ENCODE peak calls at places on chromosomes 5 and 9, in five cellular contexts. F is heart left ventricle; M is CD4-positive, alpha-beta T cell; N is sigmoid colon; A is spleen. P is an unnamed sample.

GRCh38 chr9:126615251-126615790 is 1.6 kb downstream of the LMX1B start:
- DNase-seq in N (no peak), F (peak; percentile 50), A (no peak), M (no peak), P (no peak)

GRCh38 chr9:129361196-129361595 is 183.1 kb upstream of the IER5L start:
- DNase-seq in M (no peak), A (no peak), N (no peak), F (no peak), P (no peak)

GRCh38 chr9:138053321-138053868 is 175.8 kb downstream of the CACNA1B start:
- DNase-seq in N (no peak), F (no peak), A (peak; percentile 38), M (no peak), P (peak; percentile 32)

GRCh38 chr5:9170026-9170425 is 375.8 kb downstream of the SEMA5A start:
- DNase-seq in F (no peak), A (no peak), N (no peak), M (no peak), P (no peak)

GRCh38 chr5:138721979-138722378 is 31.2 kb upstream of the CTNNA1 start:
- DNase-seq in F (no peak), M (no peak), N (no peak), A (no peak), P (no peak)

GRCh38 chr5:131139321-131139720 is 25.7 kb downstream of the HINT1 start:
- DNase-seq in N (no peak), M (no peak), A (no peak), F (no peak), P (no peak)

GRCh38 chr5:57937501-57937900 is 454.9 kb upstream of the ACTBL2 start:
- DNase-seq in M (no peak), F (no peak), N (no peak), A (no peak), P (no peak)

GRCh38 chr9:9318959-9319505 is 1293.8 kb downstream of the PTPRD start:
- DNase-seq in A (no peak), N (no peak), F (no peak), M (no peak), P (no peak)

GRCh38 chr5:139457653-139458306 is 4.8 kb downstream of the ECSCR start:
- DNase-seq in N (peak; percentile 29), F (no peak), M (no peak), A (peak; percentile 44), P (no peak)

GRCh38 chr9:116275418-116276295 is 122.1 kb downstream of the PAPPA start:
- DNase-seq in N (no peak), F (no peak), A (no peak), M (no peak), P (no peak)

GRCh38 chr9:15837079-15837679 is 284.3 kb downstream of the CCDC171 start:
- DNase-seq in A (no peak), F (no peak), N (no peak), M (no peak), P (no peak)

GRCh38 chr5:43413966-43414365 is 1.8 kb upstream of the CCL28 start:
- DNase-seq in A (no peak), N (no peak), F (no peak), M (no peak), P (no peak)

GRCh38 chr5:172414618-172415599 is 39.4 kb downstream of the SH3PXD2B start:
- DNase-seq in M (no peak), F (no peak), N (peak; percentile 96), A (no peak), P (no peak)

GRCh38 chr5:120516799-120517198 is 52.7 kb downstream of the PRR16 start:
- DNase-seq in M (no peak), N (no peak), A (no peak), F (no peak), P (no peak)

GRCh38 chr5:59126665-59127354 is 543.9 kb downstream of the RAB3C start:
- DNase-seq in A (no peak), M (peak; percentile 5), N (no peak), F (no peak), P (no peak)

GRCh38 chr9:134174073-134174449 is 9.7 kb upstream of the RNU6ATAC start:
- DNase-seq in M (no peak), A (peak; percentile 85), F (no peak), N (peak; percentile 66), P (no peak)

GRCh38 chr5:153714732-153715287 is 224.3 kb downstream of the GRIA1 start:
- DNase-seq in A (no peak), N (no peak), F (no peak), M (no peak), P (no peak)

GRCh38 chr5:14399054-14399657 is 182.4 kb upstream of the OTULINL start:
- DNase-seq in N (no peak), F (no peak), A (no peak), M (no peak), P (no peak)

GRCh38 chr5:150184990-150185952 is 4.6 kb upstream of the SLC6A7 start:
- DNase-seq in N (no peak), M (no peak), A (no peak), F (no peak), P (no peak)

DNA sequence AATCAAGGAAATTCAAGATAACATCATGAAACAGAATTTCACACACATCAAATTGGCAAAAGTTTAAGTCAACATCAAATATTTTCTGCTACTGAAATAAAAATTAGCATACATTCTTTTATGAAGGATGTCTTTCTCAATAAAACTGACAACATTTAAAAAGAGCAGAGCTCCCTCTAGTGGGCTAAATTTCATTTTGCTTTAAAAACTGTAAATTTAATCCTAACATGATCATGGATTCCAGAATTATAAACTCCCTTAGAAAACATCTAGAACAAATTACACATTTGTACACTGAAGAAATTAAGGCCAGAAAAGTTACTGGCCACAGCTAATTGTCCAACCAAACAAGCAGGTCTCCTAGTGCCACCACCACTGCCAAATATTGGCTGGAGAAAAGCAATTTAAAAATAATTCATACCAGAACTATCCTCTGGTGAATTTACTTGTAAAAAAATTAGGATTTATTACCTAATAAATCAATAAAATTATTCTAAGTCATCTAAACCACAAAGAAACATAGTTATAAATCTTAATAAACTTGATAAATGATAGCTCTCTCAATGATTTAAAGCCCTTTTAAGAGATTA is 31.2 kb downstream of the DEPDC1B start:
- DNase-seq in F (no peak), A (no peak), N (no peak), M (no peak), P (no peak)
- TF ChIP-seq CTCF in F (peak; percentile 64), A (peak; percentile 61), N (no peak), M (peak; percentile 92), P (peak; percentile 82)

DNA sequence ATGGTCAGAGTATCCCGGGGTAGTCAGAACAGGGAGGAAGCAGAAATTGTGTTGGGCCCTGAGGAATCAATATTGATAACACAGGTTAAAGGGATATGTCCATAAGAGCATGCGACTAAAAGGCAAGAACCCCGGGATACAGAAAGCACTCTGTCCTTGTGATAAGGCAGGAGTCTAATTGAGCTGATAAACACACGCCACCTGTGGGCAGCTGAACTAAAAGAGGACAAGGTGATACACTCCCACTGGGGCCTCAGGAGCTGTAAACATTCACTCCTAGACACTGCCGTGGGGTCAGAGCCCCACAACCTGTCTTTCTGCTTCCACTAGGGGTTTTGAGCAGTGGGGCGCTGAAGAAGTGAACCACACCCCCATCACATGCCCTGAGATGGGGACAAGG is 144.7 kb upstream of the MPDZ start:
- DNase-seq in F (no peak), A (no peak), N (no peak), M (no peak), P (no peak)
- TF ChIP-seq CTCF in F (no peak), A (no peak), N (no peak), M (no peak), P (no peak)

GRCh38 chr9:90600029-90600428 is 42.6 kb downstream of the DIRAS2 start:
- DNase-seq in M (no peak), F (no peak), N (no peak), A (no peak), P (no peak)
- TF ChIP-seq CTCF in M (no peak), F (no peak), N (no peak), A (no peak), P (no peak)

GRCh38 chr9:20616808-20617207 is 5.5 kb downstream of the MLLT3 start:
- DNase-seq in M (no peak), N (no peak), F (no peak), A (no peak), P (no peak)

GRCh38 chr9:20614602-20615216 is 7.6 kb downstream of the MLLT3 start:
- DNase-seq in F (no peak), N (no peak), M (no peak), A (no peak), P (no peak)

GRCh38 chr9:20606637-20607036 is 15.7 kb downstream of the MLLT3 start:
- DNase-seq in N (peak; percentile 65), F (peak; percentile 42), M (no peak), A (no peak), P (no peak)

GRCh38 chr9:20608582-20608981 is 13.7 kb downstream of the MLLT3 start:
- DNase-seq in F (no peak), A (no peak), M (no peak), N (no peak), P (no peak)

DNA sequence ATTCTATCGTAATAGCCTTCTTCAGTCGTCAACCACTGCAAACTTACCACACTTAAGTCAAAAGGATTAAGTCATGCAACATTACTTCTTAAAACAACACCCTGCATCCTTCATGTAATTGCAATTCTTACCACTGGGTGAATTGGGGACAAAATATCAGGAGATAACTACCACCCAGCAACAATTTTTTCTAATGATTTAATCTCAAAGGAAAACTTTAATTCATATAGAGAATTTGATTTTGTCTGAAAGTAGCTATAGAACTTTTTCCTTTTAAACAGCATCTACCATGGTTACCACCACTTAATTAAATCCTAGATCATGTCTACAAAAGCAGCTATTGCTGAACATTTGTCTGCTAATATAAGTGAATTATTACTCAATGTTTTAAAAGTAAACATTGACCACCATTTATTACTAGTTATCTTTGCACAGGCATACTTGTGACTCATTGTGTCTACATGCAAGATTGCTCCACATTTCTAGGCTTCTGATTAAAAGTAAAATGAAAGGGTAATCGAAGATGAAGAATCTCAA is 10.5 kb downstream of the MLLT3 start:
- DNase-seq in N (no peak), A (no peak), M (no peak), F (no peak), P (no peak)
- TF ChIP-seq CTCF in N (no peak), A (peak; percentile 46), M (peak; percentile 46), F (peak; percentile 51), P (peak; percentile 65)

GRCh38 chr5:114223866-114224265 is 138.0 kb upstream of the KCNN2 start:
- DNase-seq in N (no peak), F (no peak), M (no peak), A (no peak), P (no peak)
- TF ChIP-seq CTCF in N (no peak), F (peak; percentile 39), M (no peak), A (no peak), P (peak; percentile 38)

GRCh38 chr5:146048994-146049703 is 56.2 kb downstream of the PLAC8L1 start:
- DNase-seq in N (no peak), A (no peak), F (peak; percentile 36), M (no peak), P (peak; percentile 64)
- TF ChIP-seq CTCF in N (no peak), A (peak; percentile 44), F (peak; percentile 46), M (no peak), P (peak; percentile 74)

GRCh38 chr9:128124873-128125574 is 2.5 kb downstream of the PTGES2 start:
- DNase-seq in N (peak; percentile 80), A (peak; percentile 81), M (peak; percentile 18), F (peak; percentile 66), P (peak; percentile 69)
- TF ChIP-seq CTCF in N (no peak), A (peak; percentile 54), M (no peak), F (peak; percentile 23), P (peak; percentile 12)

P was measured in mesothelial cell of epicardium.